ENCODE peak calls at places on chromosomes 16 and 17, in eight cellular contexts. F is naive B cell; U is EH; B is putamen; G is posterior cingulate gyrus; O is Panc1; J is stimulated activated CD8-positive, alpha-beta memory T cell treated with anti-CD3 and anti-CD28 coated beads, Interleukin-4, amount 100 ng/mL, for 1 hour; X is SW480. D is an unnamed sample.

GRCh38 chr16:11620243-11621003 is 33.7 kb upstream of the LITAF start:
- DNase-seq in U (no peak), O (no peak), G (no peak), F (no peak), X (no peak), B (no peak), J (no peak), D (no peak)

GRCh38 chr16:46894011-46894672 is 10.0 kb downstream of the GPT2 start:
- DNase-seq in O (no peak), B (peak), J (no peak), U (no peak), X (no peak), G (peak), F (no peak), D (no peak)

GRCh38 chr16:381788-382717 is at the start of gene PGAP6:
- DNase-seq in X (peak), G (peak), O (no peak), B (peak), J (no peak), F (peak), U (peak), D (peak)

GRCh38 chr16:88754912-88755744 is 29.9 kb downstream of the PIEZO1 start:
- DNase-seq in O (no peak), F (no peak), B (no peak), X (no peak), G (peak), J (no peak), U (peak), D (no peak)

GRCh38 chr16:85197611-85198566 is 85.6 kb upstream of the CIBAR2 start:
- DNase-seq in B (no peak), X (no peak), O (no peak), F (no peak), J (no peak), U (no peak), G (no peak), D (no peak)

GRCh38 chr17:64682261-64683181 is 20.4 kb upstream of the SMURF2 start:
- DNase-seq in U (peak), J (no peak), O (no peak), F (no peak), X (no peak), G (no peak), B (no peak), D (no peak)

GRCh38 chr17:4859816-4860625 is 26.9 kb downstream of the MINK1 start:
- DNase-seq in X (no peak), B (no peak), O (no peak), J (no peak), G (peak), F (no peak), U (no peak), D (no peak)

GRCh38 chr17:40886090-40886489 is 1.0 kb upstream of the KRT20 start:
- DNase-seq in X (peak), G (no peak), U (peak), B (no peak), J (no peak), F (no peak), O (no peak), D (no peak)

GRCh38 chr16:3142327-3142726 is 7.5 kb downstream of the ZNF213 start:
- DNase-seq in F (no peak), O (no peak), G (no peak), B (no peak), X (no peak), J (no peak), U (no peak), D (no peak)

GRCh38 chr16:680967-681745 is 946 bp downstream of the STUB1 start:
- DNase-seq in B (no peak), F (no peak), G (no peak), J (no peak), U (peak), O (no peak), X (peak), D (peak)

GRCh38 chr16:49602201-49603041 is 228.8 kb downstream of the C16orf78 start:
- DNase-seq in G (no peak), O (no peak), F (no peak), J (no peak), B (no peak), U (no peak), X (peak), D (no peak)

GRCh38 chr17:50325906-50326305 is 20.0 kb upstream of the XYLT2 start:
- DNase-seq in U (no peak), O (no peak), J (no peak), X (no peak), F (no peak), B (no peak), G (no peak), D (no peak)

GRCh38 chr16:68664297-68664696 is 19.2 kb downstream of the CDH3 start:
- DNase-seq in G (no peak), O (no peak), B (peak), U (peak), J (no peak), F (no peak), X (no peak), D (no peak)

GRCh38 chr17:14622622-14623101 is 321.8 kb downstream of the HS3ST3B1 start:
- DNase-seq in G (no peak), O (no peak), U (peak), J (no peak), X (no peak), F (no peak), B (no peak), D (no peak)

GRCh38 chr17:66533572-66533971 is 231.2 kb downstream of the PRKCA start:
- DNase-seq in U (no peak), B (no peak), G (peak), X (no peak), F (no peak), J (no peak), O (no peak), D (no peak)

GRCh38 chr17:4666296-4666695 is 24.8 kb upstream of the ALOX15 start:
- DNase-seq in B (no peak), U (peak), J (no peak), O (no peak), F (no peak), G (no peak), X (no peak), D (no peak)

GRCh38 chr17:5694507-5694906 is 110.2 kb upstream of the NLRP1 start:
- DNase-seq in B (no peak), U (peak), X (no peak), O (no peak), F (no peak), J (no peak), G (no peak), D (no peak)

GRCh38 chr17:32125848-32126153 is 16.5 kb upstream of the RHOT1 start:
- DNase-seq in O (no peak), J (no peak), U (no peak), X (no peak), B (no peak), F (no peak), G (no peak), D (no peak)

GRCh38 chr16:51465026-51465425 is 314.0 kb upstream of the SALL1 start:
- DNase-seq in J (no peak), G (no peak), F (no peak), O (no peak), X (peak), U (peak), B (no peak), D (no peak)

GRCh38 chr17:42675984-42676423 is 790 bp downstream of the PLEKHH3 start:
- DNase-seq in U (peak), F (no peak), O (no peak), G (peak), B (no peak), J (no peak), X (peak), D (peak)

GRCh38 chr17:40070895-40071719 is 8.3 kb downstream of the THRA start:
- DNase-seq in B (peak), G (peak), F (no peak), O (no peak), J (no peak), U (no peak), X (peak), D (peak)

GRCh38 chr17:76911299-76912007 is 43.2 kb downstream of the MGAT5B start:
- DNase-seq in O (no peak), J (no peak), F (no peak), G (no peak), U (no peak), B (no peak), X (no peak), D (no peak)

GRCh38 chr16:85046957-85047866 is 19.6 kb downstream of the KIAA0513 start:
- DNase-seq in G (no peak), U (no peak), B (no peak), F (no peak), J (no peak), X (no peak), O (no peak), D (peak)

GRCh38 chr17:75365009-75365930 is 40.2 kb downstream of the GRB2 start:
- DNase-seq in U (peak), J (no peak), F (no peak), X (no peak), O (no peak), G (no peak), B (no peak), D (no peak)

GRCh38 chr16:71347146-71347545 is 11.4 kb upstream of the CALB2 start:
- DNase-seq in X (peak), O (no peak), B (no peak), U (no peak), J (no peak), F (no peak), G (no peak), D (no peak)

GRCh38 chr17:306116-306515 is 46.5 kb downstream of the RPH3AL start:
- DNase-seq in G (no peak), F (no peak), B (no peak), U (no peak), J (no peak), X (no peak), O (no peak), D (no peak)

GRCh38 chr17:72970794-72971512 is 121.5 kb downstream of the SLC39A11 start:
- DNase-seq in F (no peak), X (no peak), U (no peak), G (no peak), O (no peak), J (no peak), B (no peak), D (no peak)

GRCh38 chr16:52770828-52771227 is 223.9 kb upstream of the TOX3 start:
- DNase-seq in X (no peak), O (no peak), G (no peak), B (no peak), U (no peak), J (no peak), F (no peak), D (no peak)

GRCh38 chr17:68519911-68520310 is 7.7 kb downstream of the PRKAR1A start:
- DNase-seq in X (no peak), F (no peak), B (no peak), G (no peak), U (peak), O (no peak), J (no peak), D (no peak)

GRCh38 chr16:29808219-29808900 is 2.0 kb downstream of the MAZ start:
- DNase-seq in X (no peak), B (no peak), F (no peak), J (no peak), O (no peak), G (no peak), U (no peak), D (no peak)

GRCh38 chr16:84286568-84287220 is 8.0 kb upstream of the WFDC1 start:
- DNase-seq in G (no peak), X (no peak), B (no peak), O (no peak), U (peak), J (no peak), F (no peak), D (peak)

GRCh38 chr16:24609740-24610420 is 70.5 kb downstream of the RBBP6 start:
- DNase-seq in B (peak), G (peak), U (peak), O (no peak), J (no peak), X (peak), F (peak), D (peak)

D was measured in transverse colon.